ENCODE peak calls at places on chromosome 3, in six cellular contexts. One of them, this sample, is unnamed. For H3K36me3, the result is how much of the 10 kb centered on the place peaks cover.

GRCh38 chr3:43062556-43063040 is 43.3 kb downstream of the POMGNT2 start:
- DNase-seq in SK-N-SH: peak
- DNase-seq in mammary epithelial cell: no peak
- DNase-seq in fibroblast of lung: peak
- DNase-seq in uterus: no peak
- DNase-seq in PC-3: no peak
- DNase-seq in this sample: no peak

GRCh38 chr3:159872374-159873109 is 116.1 kb upstream of the IL12A start:
- DNase-seq in SK-N-SH: no peak
- DNase-seq in mammary epithelial cell: peak
- DNase-seq in fibroblast of lung: peak
- DNase-seq in uterus: no peak
- DNase-seq in PC-3: peak
- DNase-seq in this sample: no peak

GRCh38 chr3:30970183-30970582 is 75.7 kb upstream of the GADL1 start:
- DNase-seq in SK-N-SH: no peak
- DNase-seq in mammary epithelial cell: peak
- DNase-seq in fibroblast of lung: no peak
- DNase-seq in uterus: no peak
- DNase-seq in PC-3: peak
- DNase-seq in this sample: no peak

GRCh38 chr3:171801738-171802600 is 8.3 kb downstream of the PLD1 start:
- DNase-seq in SK-N-SH: no peak
- DNase-seq in mammary epithelial cell: peak
- DNase-seq in fibroblast of lung: peak
- DNase-seq in uterus: no peak
- DNase-seq in PC-3: peak
- DNase-seq in this sample: no peak

GRCh38 chr3:40086890-40087884 is 222.3 kb upstream of the EIF1B start:
- DNase-seq in SK-N-SH: no peak
- DNase-seq in mammary epithelial cell: peak
- DNase-seq in fibroblast of lung: no peak
- DNase-seq in uterus: no peak
- DNase-seq in PC-3: peak
- DNase-seq in this sample: no peak

GRCh38 chr3:187949093-187949820 is 204.0 kb upstream of the BCL6 start:
- DNase-seq in SK-N-SH: no peak
- DNase-seq in mammary epithelial cell: no peak
- DNase-seq in fibroblast of lung: no peak
- DNase-seq in uterus: no peak
- DNase-seq in PC-3: no peak
- DNase-seq in this sample: no peak

GRCh38 chr3:12224181-12225147 is 64.4 kb upstream of the PPARG start:
- DNase-seq in SK-N-SH: no peak
- DNase-seq in mammary epithelial cell: no peak
- DNase-seq in fibroblast of lung: peak
- DNase-seq in uterus: no peak
- DNase-seq in PC-3: peak
- DNase-seq in this sample: no peak

GRCh38 chr3:158539414-158540014 is 31.5 kb upstream of the MLF1 start:
- DNase-seq in SK-N-SH: peak
- DNase-seq in mammary epithelial cell: peak
- DNase-seq in fibroblast of lung: peak
- DNase-seq in uterus: no peak
- DNase-seq in PC-3: peak
- DNase-seq in this sample: peak

GRCh38 chr3:131393056-131393455 is 11.5 kb downstream of the NUDT16 start:
- DNase-seq in SK-N-SH: no peak
- DNase-seq in mammary epithelial cell: no peak
- DNase-seq in fibroblast of lung: no peak
- DNase-seq in uterus: no peak
- DNase-seq in PC-3: no peak
- DNase-seq in this sample: no peak

GRCh38 chr3:112857526-112857925 is 10.9 kb upstream of the CD200R1L start:
- DNase-seq in SK-N-SH: no peak
- DNase-seq in mammary epithelial cell: no peak
- DNase-seq in fibroblast of lung: no peak
- DNase-seq in uterus: no peak
- DNase-seq in PC-3: no peak
- DNase-seq in this sample: no peak

GRCh38 chr3:155581579-155581978 is 163.3 kb downstream of the PLCH1 start:
- DNase-seq in SK-N-SH: no peak
- DNase-seq in mammary epithelial cell: no peak
- DNase-seq in fibroblast of lung: no peak
- DNase-seq in uterus: no peak
- DNase-seq in PC-3: no peak
- DNase-seq in this sample: no peak

GRCh38 chr3:194543550-194543949 is 56.7 kb upstream of the ATP13A3 start:
- DNase-seq in SK-N-SH: no peak
- DNase-seq in mammary epithelial cell: no peak
- DNase-seq in fibroblast of lung: no peak
- DNase-seq in uterus: no peak
- DNase-seq in PC-3: no peak
- DNase-seq in this sample: no peak

GRCh38 chr3:149374391-149374790 is 3.1 kb downstream of the TM4SF1 start:
- DNase-seq in SK-N-SH: no peak
- DNase-seq in mammary epithelial cell: no peak
- DNase-seq in fibroblast of lung: no peak
- DNase-seq in uterus: no peak
- DNase-seq in PC-3: no peak
- DNase-seq in this sample: no peak

GRCh38 chr3:188385295-188385694 is 231.3 kb downstream of the LPP start:
- DNase-seq in SK-N-SH: no peak
- DNase-seq in mammary epithelial cell: no peak
- DNase-seq in fibroblast of lung: no peak
- DNase-seq in uterus: no peak
- DNase-seq in PC-3: no peak
- DNase-seq in this sample: no peak

GRCh38 chr3:18049101-18049500 is 306.7 kb upstream of the TBC1D5 start:
- DNase-seq in SK-N-SH: no peak
- DNase-seq in mammary epithelial cell: no peak
- DNase-seq in fibroblast of lung: peak
- DNase-seq in uterus: no peak
- DNase-seq in PC-3: no peak
- DNase-seq in this sample: no peak

GRCh38 chr3:162492446-162493081 is 996.0 kb downstream of the OTOL1 start:
- DNase-seq in SK-N-SH: no peak
- DNase-seq in mammary epithelial cell: peak
- DNase-seq in fibroblast of lung: peak
- DNase-seq in uterus: no peak
- DNase-seq in PC-3: peak
- DNase-seq in this sample: no peak

GRCh38 chr3:76063811-76064210 is 278.5 kb upstream of the ZNF717 start:
- DNase-seq in SK-N-SH: no peak
- DNase-seq in mammary epithelial cell: no peak
- DNase-seq in fibroblast of lung: no peak
- DNase-seq in uterus: no peak
- DNase-seq in PC-3: no peak
- DNase-seq in this sample: no peak

GRCh38 chr3:149468504-149469212 is 5.8 kb upstream of the TM4SF4 start:
- DNase-seq in SK-N-SH: no peak
- DNase-seq in mammary epithelial cell: no peak
- DNase-seq in fibroblast of lung: no peak
- DNase-seq in uterus: no peak
- DNase-seq in PC-3: no peak
- DNase-seq in this sample: no peak

GRCh38 chr3:185677146-185677829 is 91.2 kb downstream of the SENP2 start:
- DNase-seq in SK-N-SH: peak
- DNase-seq in mammary epithelial cell: peak
- DNase-seq in fibroblast of lung: peak
- DNase-seq in uterus: no peak
- DNase-seq in PC-3: peak
- DNase-seq in this sample: no peak

GRCh38 chr3:156626104-156626503 is 48.3 kb upstream of the TIPARP start:
- DNase-seq in SK-N-SH: no peak
- DNase-seq in mammary epithelial cell: peak
- DNase-seq in fibroblast of lung: peak
- DNase-seq in uterus: no peak
- DNase-seq in PC-3: peak
- DNase-seq in this sample: no peak

GRCh38 chr3:28940530-28940929 is 340.3 kb upstream of the RBMS3 start:
- DNase-seq in SK-N-SH: no peak
- DNase-seq in mammary epithelial cell: peak
- DNase-seq in fibroblast of lung: peak
- DNase-seq in uterus: no peak
- DNase-seq in PC-3: no peak
- DNase-seq in this sample: peak

GRCh38 chr3:85821130-85821756 is 862.5 kb downstream of the CADM2 start:
- DNase-seq in SK-N-SH: peak
- DNase-seq in mammary epithelial cell: peak
- DNase-seq in fibroblast of lung: peak
- DNase-seq in uterus: no peak
- DNase-seq in PC-3: peak
- DNase-seq in this sample: no peak

GRCh38 chr3:175358935-175359334 is 499.8 kb downstream of the NAALADL2 start:
- DNase-seq in SK-N-SH: no peak
- DNase-seq in mammary epithelial cell: no peak
- DNase-seq in fibroblast of lung: no peak
- DNase-seq in uterus: no peak
- DNase-seq in PC-3: no peak
- DNase-seq in this sample: no peak
- H3K36me3 ChIP-seq in SK-N-SH: under half
- H3K36me3 ChIP-seq in mammary epithelial cell: under half
- H3K36me3 ChIP-seq in fibroblast of lung: under half
- H3K36me3 ChIP-seq in uterus: under half
- H3K36me3 ChIP-seq in PC-3: under half
- H3K36me3 ChIP-seq in this sample: under half

GRCh38 chr3:129608087-129608935 is 1.8 kb upstream of the PLXND1 start:
- DNase-seq in SK-N-SH: peak
- DNase-seq in mammary epithelial cell: no peak
- DNase-seq in fibroblast of lung: peak
- DNase-seq in uterus: no peak
- DNase-seq in PC-3: peak
- DNase-seq in this sample: no peak
- TF ChIP-seq CTCF in SK-N-SH: peak
- TF ChIP-seq CTCF in mammary epithelial cell: no peak
- TF ChIP-seq CTCF in fibroblast of lung: peak
- TF ChIP-seq CTCF in uterus: no peak
- TF ChIP-seq CTCF in PC-3: peak
- TF ChIP-seq CTCF in this sample: no peak

GRCh38 chr3:127026036-127026435 is 43.1 kb downstream of the PLXNA1 start:
- DNase-seq in SK-N-SH: no peak
- DNase-seq in mammary epithelial cell: no peak
- DNase-seq in fibroblast of lung: no peak
- DNase-seq in uterus: no peak
- DNase-seq in PC-3: no peak
- DNase-seq in this sample: no peak
- H3K36me3 ChIP-seq in SK-N-SH: under half
- H3K36me3 ChIP-seq in mammary epithelial cell: under half
- H3K36me3 ChIP-seq in fibroblast of lung: under half
- H3K36me3 ChIP-seq in uterus: under half
- H3K36me3 ChIP-seq in PC-3: under half
- H3K36me3 ChIP-seq in this sample: under half

GRCh38 chr3:134630506-134630905 is 20.3 kb downstream of the KY start:
- DNase-seq in SK-N-SH: no peak
- DNase-seq in mammary epithelial cell: no peak
- DNase-seq in fibroblast of lung: no peak
- DNase-seq in uterus: no peak
- DNase-seq in PC-3: peak
- DNase-seq in this sample: no peak
- TF ChIP-seq CTCF in SK-N-SH: no peak
- TF ChIP-seq CTCF in mammary epithelial cell: peak
- TF ChIP-seq CTCF in fibroblast of lung: peak
- TF ChIP-seq CTCF in uterus: no peak
- TF ChIP-seq CTCF in PC-3: peak
- TF ChIP-seq CTCF in this sample: peak

GRCh38 chr3:195870442-195870841 is 37.9 kb downstream of the TNK2 start:
- DNase-seq in SK-N-SH: no peak
- DNase-seq in mammary epithelial cell: peak
- DNase-seq in fibroblast of lung: no peak
- DNase-seq in uterus: no peak
- DNase-seq in PC-3: peak
- DNase-seq in this sample: no peak
- H3K36me3 ChIP-seq in SK-N-SH: under half
- H3K36me3 ChIP-seq in mammary epithelial cell: under half
- H3K36me3 ChIP-seq in fibroblast of lung: under half
- H3K36me3 ChIP-seq in uterus: under half
- H3K36me3 ChIP-seq in PC-3: under half
- H3K36me3 ChIP-seq in this sample: under half

GRCh38 chr3:46663611-46664135 is 29.8 kb downstream of the ALS2CL start:
- DNase-seq in SK-N-SH: peak
- DNase-seq in mammary epithelial cell: no peak
- DNase-seq in fibroblast of lung: peak
- DNase-seq in uterus: peak
- DNase-seq in PC-3: peak
- DNase-seq in this sample: no peak
- TF ChIP-seq CTCF in SK-N-SH: no peak
- TF ChIP-seq CTCF in mammary epithelial cell: peak
- TF ChIP-seq CTCF in fibroblast of lung: no peak
- TF ChIP-seq CTCF in uterus: no peak
- TF ChIP-seq CTCF in PC-3: peak
- TF ChIP-seq CTCF in this sample: no peak

GRCh38 chr3:175648939-175649338 is 789.8 kb downstream of the NAALADL2 start:
- DNase-seq in SK-N-SH: no peak
- DNase-seq in mammary epithelial cell: no peak
- DNase-seq in fibroblast of lung: no peak
- DNase-seq in uterus: no peak
- DNase-seq in PC-3: no peak
- DNase-seq in this sample: no peak

GRCh38 chr3:175651716-175652115 is 792.6 kb downstream of the NAALADL2 start:
- DNase-seq in SK-N-SH: no peak
- DNase-seq in mammary epithelial cell: no peak
- DNase-seq in fibroblast of lung: no peak
- DNase-seq in uterus: no peak
- DNase-seq in PC-3: no peak
- DNase-seq in this sample: no peak

GRCh38 chr3:175646865-175647264 is 787.7 kb downstream of the NAALADL2 start:
- DNase-seq in SK-N-SH: no peak
- DNase-seq in mammary epithelial cell: no peak
- DNase-seq in fibroblast of lung: no peak
- DNase-seq in uterus: no peak
- DNase-seq in PC-3: peak
- DNase-seq in this sample: peak
- H3K36me3 ChIP-seq in SK-N-SH: under half
- H3K36me3 ChIP-seq in mammary epithelial cell: under half
- H3K36me3 ChIP-seq in fibroblast of lung: under half
- H3K36me3 ChIP-seq in uterus: under half
- H3K36me3 ChIP-seq in PC-3: under half
- H3K36me3 ChIP-seq in this sample: under half

This sample was measured in GM06990.